ENCODE peak calls at places on chromosome 21, in nine cellular contexts. X is fibroblast of pulmonary artery, U is retinal pigment epithelial cell, A is astrocyte of the cerebellum, J is left lung, R is upper lobe of right lung, Q is coronary artery, F is cardiac muscle cell, L is AG09309. M is an unnamed sample.

GRCh38 chr21:26674324-26674723 is 101.2 kb upstream of the CYYR1 start:
- DNase-seq in X (no peak), U (no peak), A (no peak), J (no peak), R (no peak), Q (no peak), F (no peak), L (no peak), M (no peak)

GRCh38 chr21:40844935-40845334 is 2.0 kb downstream of the DSCAM start:
- DNase-seq in X (no peak), U (no peak), A (no peak), J (no peak), R (no peak), Q (no peak), F (no peak), L (no peak), M (no peak)

GRCh38 chr21:34857874-34858273 is 189.1 kb downstream of the CLIC6 start:
- DNase-seq in X (no peak), U (no peak), A (no peak), J (no peak), R (no peak), Q (no peak), F (no peak), L (no peak), M (no peak)

GRCh38 chr21:29114765-29115164 is 15.7 kb upstream of the MAP3K7CL start:
- DNase-seq in X (peak), U (no peak), A (peak), J (no peak), R (no peak), Q (no peak), F (no peak), L (no peak), M (no peak)

GRCh38 chr21:16587671-16588379 is 858.0 kb downstream of the USP25 start:
- DNase-seq in X (peak), U (peak), A (no peak), J (no peak), R (no peak), Q (no peak), F (no peak), L (peak), M (no peak)

GRCh38 chr21:29075706-29076447 is 2.4 kb upstream of the CCT8 start:
- DNase-seq in X (no peak), U (no peak), A (no peak), J (no peak), R (no peak), Q (no peak), F (no peak), L (no peak), M (no peak)

GRCh38 chr21:46113497-46114176 is 15.7 kb downstream of the COL6A2 start:
- DNase-seq in X (no peak), U (no peak), A (no peak), J (peak), R (no peak), Q (peak), F (no peak), L (no peak), M (peak)

GRCh38 chr21:36193200-36193599 is 36.6 kb downstream of the DOP1B start:
- DNase-seq in X (no peak), U (no peak), A (no peak), J (no peak), R (no peak), Q (no peak), F (no peak), L (no peak), M (no peak)

GRCh38 chr21:26032263-26032662 is 138.3 kb downstream of the APP start:
- DNase-seq in X (no peak), U (no peak), A (no peak), J (no peak), R (no peak), Q (no peak), F (no peak), L (no peak), M (no peak)

GRCh38 chr21:46109251-46110221 is 11.6 kb downstream of the COL6A2 start:
- DNase-seq in X (no peak), U (no peak), A (no peak), J (peak), R (peak), Q (peak), F (no peak), L (no peak), M (peak)

GRCh38 chr21:46459356-46460112 is 843 bp downstream of the DIP2A start:
- DNase-seq in X (peak), U (no peak), A (no peak), J (peak), R (peak), Q (peak), F (peak), L (no peak), M (no peak)

GRCh38 chr21:35139382-35139715 is 90.2 kb upstream of the RUNX1 start:
- DNase-seq in X (no peak), U (no peak), A (no peak), J (no peak), R (no peak), Q (no peak), F (no peak), L (no peak), M (no peak)

GRCh38 chr21:39588884-39589283 is 23.9 kb upstream of the B3GALT5 start:
- DNase-seq in X (no peak), U (no peak), A (no peak), J (no peak), R (no peak), Q (no peak), F (no peak), L (no peak), M (no peak)

GRCh38 chr21:26732442-26733221 is 112.6 kb downstream of the ADAMTS1 start:
- DNase-seq in X (peak), U (no peak), A (peak), J (no peak), R (peak), Q (no peak), F (peak), L (no peak), M (no peak)

GRCh38 chr21:29680273-29680672 is 259.5 kb downstream of the GRIK1 start:
- DNase-seq in X (no peak), U (no peak), A (no peak), J (no peak), R (no peak), Q (no peak), F (no peak), L (no peak), M (no peak)

GRCh38 chr21:28516996-28517592 is 475.6 kb downstream of the LTN1 start:
- DNase-seq in X (peak), U (no peak), A (no peak), J (peak), R (peak), Q (no peak), F (peak), L (no peak), M (no peak)

DNA sequence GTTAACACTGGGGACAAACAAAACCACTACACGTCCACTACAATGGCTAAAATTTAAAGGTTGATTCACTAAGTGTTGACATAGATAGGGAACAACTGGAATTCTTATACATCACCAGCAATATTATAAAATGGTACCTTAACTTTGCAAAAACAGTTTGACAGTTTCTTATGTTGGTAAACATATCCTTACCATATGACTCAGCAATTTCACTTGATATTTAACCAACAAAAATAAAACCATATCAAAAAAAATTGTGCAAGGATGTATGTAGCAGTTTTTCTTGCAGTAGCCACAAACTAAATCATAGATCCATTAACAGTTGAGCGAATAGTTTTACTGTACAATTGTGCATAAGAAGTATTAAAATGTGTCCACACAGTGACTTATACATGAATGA is 5.3 kb upstream of the HSPA13 start:
- DNase-seq in X (no peak), U (no peak), A (no peak), J (no peak), R (no peak), Q (no peak), F (no peak), L (no peak), M (no peak)
- TF ChIP-seq CTCF in X (no peak), U (no peak), A (no peak), J (no peak), R (no peak), Q (no peak), F (no peak), L (no peak), M (no peak)

DNA sequence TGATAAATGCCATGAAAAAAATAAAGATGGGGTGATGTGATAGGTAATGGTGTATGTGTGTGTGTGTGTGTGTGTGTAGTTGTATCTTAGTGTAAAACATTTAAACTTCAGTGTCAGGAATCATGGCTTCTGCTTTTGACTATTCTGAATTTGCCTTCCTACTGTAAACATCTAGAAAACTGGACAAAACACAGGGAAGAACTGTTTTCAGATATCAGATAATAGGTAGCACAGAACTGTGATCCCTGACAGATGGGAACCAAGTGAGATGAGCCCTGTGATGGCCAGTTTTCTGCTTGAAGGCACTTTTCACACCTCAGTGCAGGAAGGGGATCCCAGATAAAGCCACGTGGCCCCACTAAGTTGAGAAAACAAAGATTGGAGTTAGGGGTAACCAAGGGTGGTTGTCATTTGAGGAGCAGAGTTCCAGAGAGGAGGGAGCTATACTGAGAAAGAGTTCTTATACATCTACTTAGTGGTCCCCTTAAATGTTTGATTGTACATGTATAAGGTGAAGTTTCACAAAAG is 17.3 kb downstream of the DYRK1A start:
- DNase-seq in X (no peak), U (no peak), A (no peak), J (no peak), R (no peak), Q (no peak), F (no peak), L (no peak), M (no peak)
- TF ChIP-seq CTCF in X (no peak), U (no peak), A (no peak), J (no peak), R (no peak), Q (no peak), F (no peak), L (no peak), M (no peak)

DNA sequence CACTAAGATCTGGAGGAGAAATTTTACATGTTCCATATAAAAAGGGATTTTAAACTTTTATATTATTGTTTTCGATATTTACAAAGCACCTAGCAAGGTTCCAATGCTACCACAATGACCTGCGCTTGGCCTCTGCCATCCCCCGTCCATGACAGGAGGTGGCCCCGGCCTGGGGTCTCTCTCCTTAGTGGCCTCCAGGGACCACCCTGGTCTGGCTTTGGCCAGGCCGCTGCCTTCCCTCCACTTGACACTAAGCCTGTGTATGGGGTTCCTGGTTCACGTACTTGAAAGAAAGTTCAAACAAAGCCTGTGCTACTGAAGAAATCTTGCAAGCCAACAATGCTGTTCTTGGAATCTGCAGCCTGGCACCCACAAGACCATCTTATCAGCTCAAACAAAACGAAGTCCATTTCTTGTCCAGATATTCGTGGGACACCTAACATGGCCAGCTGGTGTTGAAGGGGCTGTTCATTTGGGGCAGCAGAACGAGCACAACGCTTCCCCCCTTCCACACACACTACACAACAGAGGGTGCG is 12.8 kb downstream of the PRDM15 start:
- DNase-seq in X (no peak), U (no peak), A (no peak), J (no peak), R (no peak), Q (no peak), F (no peak), L (no peak), M (no peak)
- TF ChIP-seq CTCF in X (no peak), U (no peak), A (no peak), J (no peak), R (no peak), Q (no peak), F (no peak), L (no peak), M (no peak)

GRCh38 chr21:44024895-44025353 is 12.8 kb downstream of the TRAPPC10 start:
- DNase-seq in X (peak), U (no peak), A (peak), J (peak), R (no peak), Q (peak), F (no peak), L (peak), M (no peak)
- TF ChIP-seq CTCF in X (peak), U (no peak), A (no peak), J (no peak), R (no peak), Q (no peak), F (no peak), L (no peak), M (no peak)

GRCh38 chr21:31537872-31538576 is 121.5 kb upstream of the SOD1 start:
- DNase-seq in X (no peak), U (no peak), A (no peak), J (no peak), R (no peak), Q (no peak), F (no peak), L (no peak), M (no peak)
- TF ChIP-seq CTCF in X (no peak), U (peak), A (no peak), J (no peak), R (no peak), Q (no peak), F (peak), L (no peak), M (peak)

GRCh38 chr21:17688912-17689874 is 76.5 kb upstream of the BTG3 start:
- DNase-seq in X (peak), U (peak), A (peak), J (peak), R (no peak), Q (no peak), F (no peak), L (no peak), M (no peak)
- TF ChIP-seq CTCF in X (peak), U (peak), A (peak), J (no peak), R (peak), Q (no peak), F (no peak), L (peak), M (peak)

DNA sequence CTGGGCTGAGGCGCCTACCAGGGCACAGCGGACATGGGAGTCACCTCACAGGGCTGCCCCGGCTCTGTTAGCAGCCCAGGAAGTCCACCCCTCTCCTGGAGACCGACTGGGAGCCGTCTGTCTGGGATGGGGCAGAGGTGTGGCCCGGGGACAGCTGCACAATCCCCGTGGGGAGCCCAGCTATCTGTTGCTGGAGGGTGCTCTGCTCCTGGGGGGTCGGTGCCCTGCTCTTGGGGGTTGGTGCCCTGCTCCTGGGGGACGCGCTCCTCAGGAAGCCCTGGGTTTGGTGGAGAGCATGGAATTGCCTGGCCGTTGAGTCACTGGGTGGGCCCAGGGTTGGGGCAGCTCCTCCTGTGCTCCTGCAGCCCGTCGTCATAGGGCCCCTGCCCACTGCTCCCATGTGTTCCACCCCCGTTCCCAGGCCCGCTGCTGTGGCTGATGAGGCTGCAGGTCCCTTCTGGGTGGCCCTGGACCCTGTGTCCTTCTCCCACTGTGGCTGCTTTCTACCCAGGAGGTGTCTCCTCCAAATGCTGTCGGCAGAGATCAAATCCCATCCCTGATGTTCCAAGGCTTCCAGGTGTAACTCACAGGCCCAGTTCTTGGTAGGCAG is 39.4 kb downstream of the AGPAT3 start:
- DNase-seq in X (no peak), U (no peak), A (no peak), J (peak), R (peak), Q (no peak), F (no peak), L (no peak), M (peak)
- TF ChIP-seq CTCF in X (no peak), U (no peak), A (no peak), J (no peak), R (no peak), Q (no peak), F (no peak), L (no peak), M (no peak)

GRCh38 chr21:44740721-44741120 is 29.3 kb upstream of the TSPEAR start:
- DNase-seq in X (no peak), U (no peak), A (no peak), J (no peak), R (no peak), Q (no peak), F (no peak), L (no peak), M (no peak)

GRCh38 chr21:44738621-44739020 is 27.2 kb upstream of the TSPEAR start:
- DNase-seq in X (no peak), U (no peak), A (no peak), J (no peak), R (no peak), Q (no peak), F (no peak), L (no peak), M (no peak)

GRCh38 chr21:44739316-44739715 is 27.9 kb upstream of the TSPEAR start:
- DNase-seq in X (no peak), U (no peak), A (no peak), J (no peak), R (no peak), Q (no peak), F (no peak), L (no peak), M (no peak)

GRCh38 chr21:44741921-44742320 is 30.5 kb upstream of the TSPEAR start:
- DNase-seq in X (no peak), U (no peak), A (no peak), J (no peak), R (no peak), Q (no peak), F (no peak), L (no peak), M (no peak)

GRCh38 chr21:44742418-44743153 is 31.2 kb upstream of the TSPEAR start:
- DNase-seq in X (peak), U (no peak), A (no peak), J (no peak), R (no peak), Q (no peak), F (no peak), L (no peak), M (no peak)
- TF ChIP-seq CTCF in X (peak), U (peak), A (peak), J (no peak), R (peak), Q (no peak), F (peak), L (peak), M (peak)

GRCh38 chr21:44332965-44333364 is 6.2 kb downstream of the CFAP410 start:
- DNase-seq in X (no peak), U (no peak), A (no peak), J (no peak), R (no peak), Q (no peak), F (no peak), L (no peak), M (no peak)

GRCh38 chr21:44333701-44334636 is 5.2 kb downstream of the CFAP410 start:
- DNase-seq in X (no peak), U (no peak), A (no peak), J (no peak), R (no peak), Q (no peak), F (no peak), L (no peak), M (no peak)

GRCh38 chr21:44331209-44331608 is 8.0 kb downstream of the CFAP410 start:
- DNase-seq in X (no peak), U (no peak), A (no peak), J (no peak), R (no peak), Q (no peak), F (no peak), L (no peak), M (no peak)

GRCh38 chr21:44331650-44332306 is 7.4 kb downstream of the CFAP410 start:
- DNase-seq in X (peak), U (peak), A (no peak), J (no peak), R (no peak), Q (no peak), F (no peak), L (no peak), M (no peak)

GRCh38 chr21:44332383-44332782 is 6.8 kb downstream of the CFAP410 start:
- DNase-seq in X (no peak), U (no peak), A (no peak), J (no peak), R (no peak), Q (no peak), F (no peak), L (no peak), M (no peak)
- TF ChIP-seq CTCF in X (no peak), U (no peak), A (no peak), J (no peak), R (no peak), Q (no peak), F (no peak), L (no peak), M (no peak)

GRCh38 chr21:22343721-22344120 is 1345.5 kb downstream of the NCAM2 start:
- DNase-seq in X (no peak), U (no peak), A (no peak), J (no peak), R (no peak), Q (no peak), F (no peak), L (no peak), M (no peak)
- TF ChIP-seq CTCF in X (no peak), U (no peak), A (no peak), J (no peak), R (no peak), Q (no peak), F (no peak), L (no peak), M (no peak)

M was measured in chondrocyte.